ENCODE peak calls at places on chromosomes 11 and 22, in seven cellular contexts. D is brain microvascular endothelial cell; W is upper lobe of right lung; M is bronchial epithelial cell; Y is heart right ventricle; K is psoas muscle; F is CD8-positive, alpha-beta T cell. X is an unnamed sample. For H3K36me3, the result is how much of the 10 kb centered on the place peaks cover.

GRCh38 chr22:46588279-46589140 is 31.7 kb upstream of the GRAMD4 start:
- DNase-seq in D (no peak), W (peak), M (no peak), Y (peak), K (peak), F (no peak), X (no peak)

GRCh38 chr22:37999640-38000272 is 15.4 kb upstream of the SOX10 start:
- DNase-seq in D (peak), W (no peak), M (peak), Y (no peak), K (peak), F (no peak), X (no peak)

GRCh38 chr11:94650756-94651155 is 83.6 kb downstream of the PIWIL4 start:
- DNase-seq in D (peak), W (peak), M (no peak), Y (peak), K (peak), F (no peak), X (peak)

GRCh38 chr11:65920035-65920802 is 993 bp downstream of the DRAP1 start:
- DNase-seq in D (no peak), W (peak), M (no peak), Y (peak), K (no peak), F (no peak), X (no peak)

GRCh38 chr22:20494978-20495860 is at the start of gene KLHL22:
- DNase-seq in D (no peak), W (peak), M (no peak), Y (peak), K (peak), F (peak), X (peak)

GRCh38 chr11:94740975-94741707 is 27.0 kb upstream of the AMOTL1 start:
- DNase-seq in D (peak), W (peak), M (peak), Y (peak), K (peak), F (no peak), X (no peak)

GRCh38 chr22:25824828-25825474 is 83.0 kb downstream of the MYO18B start:
- DNase-seq in D (no peak), W (no peak), M (no peak), Y (no peak), K (no peak), F (no peak), X (no peak)

GRCh38 chr11:85718126-85718943 is 32.3 kb upstream of the CCDC89 start:
- DNase-seq in D (no peak), W (no peak), M (no peak), Y (no peak), K (no peak), F (no peak), X (no peak)

GRCh38 chr11:61147271-61147670 is 14.0 kb downstream of the VPS37C start:
- DNase-seq in D (no peak), W (peak), M (no peak), Y (no peak), K (no peak), F (no peak), X (no peak)

GRCh38 chr22:49051491-49052022 is 776.1 kb downstream of the BRD1 start:
- DNase-seq in D (no peak), W (peak), M (no peak), Y (no peak), K (no peak), F (no peak), X (peak)
- H3K4me3 ChIP-seq in D (no peak), W (peak), M (no peak), Y (peak), K (peak), F (peak), X (peak)

DNA sequence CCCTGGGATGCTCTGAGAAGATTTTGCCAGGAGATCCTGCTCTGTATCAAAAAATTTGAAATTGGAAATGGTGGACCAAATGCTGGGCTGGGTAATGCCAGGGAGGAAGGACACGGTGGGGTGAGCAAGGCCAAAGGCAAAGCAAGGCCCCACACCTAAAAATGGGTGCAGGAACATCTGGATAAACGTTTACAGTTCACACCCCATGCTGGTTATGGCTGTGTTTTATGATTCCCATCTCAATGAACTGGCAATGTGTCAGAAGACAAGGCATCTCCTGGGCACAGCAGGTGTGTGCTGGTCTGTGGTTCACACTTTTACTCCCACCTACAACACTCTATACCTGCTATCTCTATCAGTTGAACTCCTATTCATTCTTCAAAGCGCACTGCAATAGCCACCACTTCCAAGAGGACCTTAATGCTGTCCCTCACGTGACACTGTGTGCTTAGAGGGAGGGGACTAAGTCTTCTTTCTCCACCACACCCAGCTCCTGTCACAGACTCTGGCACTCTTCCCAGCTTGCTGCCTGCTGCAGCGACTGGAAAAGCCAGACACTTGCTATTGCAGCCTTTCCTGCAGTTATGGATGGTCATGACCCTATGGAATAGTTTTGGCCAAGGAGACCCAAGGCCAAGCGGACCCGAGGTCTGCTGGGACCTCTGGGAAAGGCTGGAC is 277.5 kb downstream of the CTTN start:
- DNase-seq in D (no peak), W (no peak), M (no peak), Y (no peak), K (no peak), F (no peak), X (no peak)
- H3K36me3 ChIP-seq in D (under half), W (under half), M (under half), Y (under half), K (under half), F (under half), X (under half)

DNA sequence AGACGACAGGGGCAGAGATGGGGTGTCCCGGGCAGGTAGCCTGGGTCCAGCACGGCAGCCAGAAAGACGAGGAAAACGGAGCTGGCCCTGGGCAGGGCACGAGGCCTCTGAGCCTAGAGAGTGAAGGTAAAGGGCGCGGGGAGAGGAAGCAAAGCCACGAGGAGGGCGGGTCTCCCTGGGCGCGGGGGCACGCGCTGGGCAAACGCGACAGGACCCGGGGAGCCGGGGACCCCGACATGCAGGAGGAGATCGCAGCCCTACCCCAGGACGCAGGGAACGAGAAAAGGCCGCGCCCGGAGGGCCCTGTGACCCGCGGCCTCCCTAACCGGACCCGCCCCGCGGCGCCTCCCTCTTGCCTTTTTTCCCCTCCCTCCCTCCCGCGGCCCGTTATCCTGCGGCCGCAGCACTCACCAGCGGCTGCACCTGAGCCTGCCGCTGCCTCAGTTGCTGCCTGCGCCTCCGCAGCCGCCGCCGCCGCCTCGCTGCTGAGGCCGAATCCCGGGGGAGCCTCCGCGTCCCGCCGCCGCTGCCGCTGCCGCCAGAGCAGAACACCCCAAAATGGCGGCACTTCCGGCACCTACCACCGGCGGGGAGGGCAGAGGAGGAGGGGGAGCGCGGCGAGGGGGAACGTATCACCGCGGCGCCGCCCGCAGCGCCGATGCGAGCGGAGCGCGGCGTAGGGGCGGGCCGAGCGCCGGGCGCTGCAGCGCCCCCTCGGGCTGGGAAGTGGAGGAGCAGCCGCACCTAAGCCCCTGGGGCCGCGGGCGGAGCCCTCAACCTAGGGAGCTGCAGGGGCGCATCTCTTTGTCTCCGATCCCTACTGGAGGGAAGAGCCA is at the start of gene CELF1:
- DNase-seq in D (peak), W (peak), M (peak), Y (peak), K (peak), F (peak), X (peak)
- TF ChIP-seq CTCF in D (peak), W (peak), M (peak), Y (peak), K (peak), F (peak), X (peak)

DNA sequence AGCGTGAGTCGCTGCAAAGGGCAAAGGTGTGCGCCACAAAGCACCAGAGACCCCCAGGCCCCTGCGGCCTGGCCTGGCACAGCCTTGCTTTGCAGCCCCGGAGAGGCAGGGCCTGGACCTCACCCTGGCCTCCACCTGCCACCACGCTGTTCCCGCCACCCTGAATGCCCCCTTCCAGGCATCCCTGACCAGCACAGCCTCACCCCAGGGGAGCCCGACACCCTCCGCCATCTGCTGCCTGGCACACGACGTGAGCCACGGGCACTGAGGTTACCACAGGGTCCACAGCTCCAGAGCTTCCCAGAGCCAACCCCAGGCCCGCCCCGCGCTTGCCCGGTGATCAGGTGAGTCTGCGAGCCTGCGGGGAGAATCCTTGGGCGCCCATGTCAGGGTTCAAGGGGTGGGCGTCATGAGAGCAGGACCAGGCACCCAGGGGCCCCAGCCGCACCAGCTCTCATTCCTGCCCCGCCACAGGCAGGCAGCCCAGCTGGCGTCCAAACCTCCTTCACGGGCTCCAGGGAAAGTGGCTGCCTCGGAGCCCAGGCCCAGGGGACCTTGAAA is 171.3 kb downstream of the BRD1 start:
- DNase-seq in D (no peak), W (peak), M (no peak), Y (no peak), K (no peak), F (no peak), X (no peak)
- H3K4me3 ChIP-seq in D (no peak), W (peak), M (no peak), Y (peak), K (peak), F (peak), X (peak)

DNA sequence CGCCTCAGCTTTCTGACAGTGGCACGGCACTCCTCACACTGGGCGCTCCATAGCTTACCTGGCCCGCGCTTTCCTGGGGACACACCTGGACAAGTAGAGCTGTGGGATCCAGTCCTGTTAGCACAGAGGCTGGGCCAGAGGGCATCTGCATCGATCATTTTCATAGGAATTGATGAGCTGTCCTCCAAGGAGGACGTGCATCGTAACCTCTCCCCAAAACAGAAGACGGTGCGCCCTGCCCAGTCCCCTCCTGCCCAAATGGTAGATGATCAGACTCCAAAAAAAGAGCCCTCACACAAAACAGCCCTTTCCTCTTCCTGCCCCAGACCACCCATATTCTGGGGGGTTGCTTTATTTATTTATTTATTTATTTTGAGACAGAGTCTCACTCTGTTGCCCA is 161.2 kb downstream of the CTTN start:
- DNase-seq in D (no peak), W (no peak), M (no peak), Y (no peak), K (peak), F (no peak), X (no peak)
- H3K36me3 ChIP-seq in D (under half), W (under half), M (under half), Y (under half), K (under half), F (under half), X (under half)

DNA sequence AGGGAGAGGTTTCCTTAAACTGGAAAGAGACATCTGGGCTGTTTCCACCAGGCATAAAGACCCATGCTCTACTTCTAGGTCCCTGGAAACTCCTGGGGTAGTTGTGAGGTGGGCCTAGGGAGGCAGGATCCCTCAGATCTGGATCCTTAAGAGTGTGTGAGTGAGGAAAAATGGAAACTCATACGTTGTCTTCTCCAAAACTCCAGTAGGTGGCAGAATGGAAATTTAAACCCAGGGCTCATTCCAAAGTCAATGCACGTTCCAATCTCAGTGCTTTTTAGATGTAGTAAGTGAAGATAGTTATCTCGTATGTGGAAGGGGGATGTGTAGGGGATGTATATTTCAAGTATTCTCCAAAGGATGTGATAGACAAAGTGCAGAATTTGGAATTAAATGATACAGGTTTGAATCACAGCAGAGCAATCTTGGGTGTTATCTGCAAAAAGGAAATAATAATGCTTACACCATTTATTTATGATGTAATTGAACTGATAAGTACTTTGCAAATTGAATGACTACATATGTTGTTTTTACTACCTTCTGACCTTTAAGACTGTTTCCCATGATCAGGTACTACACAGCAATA is 13.1 kb upstream of the MMP1 start:
- DNase-seq in D (peak), W (no peak), M (peak), Y (no peak), K (no peak), F (no peak), X (no peak)
- TF ChIP-seq CTCF in D (peak), W (peak), M (peak), Y (no peak), K (no peak), F (no peak), X (peak)

DNA sequence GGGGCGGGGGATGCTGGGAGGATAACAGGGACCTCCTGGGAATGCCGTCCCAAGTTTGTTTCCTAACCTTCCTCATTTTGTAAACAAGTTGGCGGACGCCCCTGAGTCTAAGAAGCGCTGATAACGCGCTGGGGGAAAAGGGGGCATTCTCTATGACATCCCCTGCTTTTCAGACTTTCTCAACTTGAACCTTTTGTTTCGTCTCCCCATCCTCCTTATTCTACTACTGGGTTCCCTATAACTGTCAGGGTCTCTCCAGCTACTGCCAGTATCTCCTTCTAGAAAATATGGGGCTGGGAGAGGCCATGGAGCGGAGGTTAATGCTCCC is 654 bp downstream of the TMEM86A start:
- DNase-seq in D (no peak), W (no peak), M (no peak), Y (no peak), K (no peak), F (no peak), X (no peak)
- H3K4me3 ChIP-seq in D (peak), W (peak), M (peak), Y (peak), K (peak), F (peak), X (peak)

DNA sequence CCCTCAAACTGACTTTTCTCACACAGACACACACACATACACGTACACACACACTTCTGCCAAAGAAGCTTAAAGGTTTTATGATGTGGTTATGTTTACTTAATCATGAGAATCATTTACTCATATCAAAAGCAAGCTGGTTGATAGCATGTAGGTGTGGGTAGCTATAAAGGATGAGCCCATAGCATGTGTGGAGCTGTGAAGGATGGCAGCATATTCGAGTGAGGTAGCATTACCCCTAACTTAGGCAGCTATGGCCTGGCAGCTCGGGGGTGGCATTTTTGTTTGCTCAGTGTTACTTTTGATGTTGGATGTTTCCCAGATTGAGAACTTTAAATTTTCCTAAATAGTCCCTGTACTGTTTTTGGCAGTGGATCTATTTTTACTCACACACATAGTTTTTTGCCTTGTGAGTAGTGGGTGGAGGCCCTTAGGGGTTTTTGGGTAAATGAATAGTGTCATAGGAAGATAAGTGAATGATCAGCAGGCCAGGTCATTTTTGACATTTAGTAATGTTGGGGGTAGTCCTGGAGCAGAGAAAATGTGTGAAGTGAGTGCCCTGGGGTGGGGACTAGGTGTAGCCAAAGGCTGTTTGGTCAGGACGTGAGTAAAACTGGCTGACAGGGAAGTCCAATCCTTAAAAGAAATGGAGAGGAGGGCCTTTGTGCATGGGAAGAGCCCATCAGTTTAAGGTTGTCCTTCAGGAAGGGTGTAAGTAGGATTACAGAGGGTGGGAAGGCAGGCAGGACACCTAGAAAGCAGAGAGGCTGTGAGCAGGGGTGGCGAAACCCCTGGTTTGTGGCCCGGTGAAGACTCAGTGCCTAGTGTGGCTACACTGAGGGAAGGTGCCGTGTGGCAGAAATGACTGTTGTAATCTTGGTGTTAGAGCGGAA is 7.1 kb downstream of the YWHAH start:
- DNase-seq in D (no peak), W (peak), M (no peak), Y (no peak), K (no peak), F (no peak), X (no peak)
- H3K36me3 ChIP-seq in D (under half), W (under half), M (under half), Y (under half), K (under half), F (under half), X (under half)

GRCh38 chr11:35387341-35387982 is 31.9 kb downstream of the SLC1A2 start:
- DNase-seq in D (no peak), W (no peak), M (no peak), Y (no peak), K (no peak), F (no peak), X (no peak)
- TF ChIP-seq CTCF in D (peak), W (peak), M (no peak), Y (no peak), K (no peak), F (no peak), X (peak)

DNA sequence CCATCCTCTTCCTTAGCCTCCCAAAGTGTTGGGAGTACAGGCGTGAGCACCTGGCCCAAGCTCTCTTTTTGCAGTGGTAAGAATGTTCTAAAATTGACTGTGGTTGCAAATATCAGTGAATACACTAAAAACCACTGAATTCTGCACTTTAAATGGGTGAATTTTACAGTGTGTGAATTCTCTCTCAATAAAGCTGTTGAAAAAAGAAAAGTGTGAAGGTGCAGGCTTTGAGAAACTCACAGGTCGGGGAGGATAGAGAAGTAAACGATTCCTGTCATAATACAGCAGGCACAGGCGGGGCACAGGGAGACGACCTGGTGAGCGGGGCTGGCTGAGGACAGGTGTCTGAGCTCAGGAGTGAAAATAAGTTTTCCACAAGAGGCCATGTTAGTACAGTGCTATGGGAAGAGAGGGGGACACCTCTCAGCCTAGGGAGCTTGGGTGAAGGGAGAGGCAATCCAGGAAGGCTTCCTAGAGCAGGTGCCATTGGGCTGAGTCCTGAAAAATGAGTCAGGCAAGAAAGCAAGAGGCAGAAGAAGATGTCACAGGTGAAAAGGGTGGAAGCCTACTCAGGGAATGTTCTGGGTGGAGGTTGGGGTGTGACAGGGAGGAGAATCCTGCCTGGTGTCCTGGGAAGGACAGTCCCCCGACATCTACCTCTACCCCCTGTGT is 26.1 kb downstream of the LIF start:
- DNase-seq in D (no peak), W (no peak), M (no peak), Y (no peak), K (no peak), F (no peak), X (no peak)
- H3K4me3 ChIP-seq in D (no peak), W (no peak), M (no peak), Y (no peak), K (no peak), F (peak), X (no peak)